ENCODE peak calls at places on chromosome 10, in four cellular contexts. S is SK-N-SH, L is H1, J is HepG2. T is an unnamed sample.

GRCh38 chr10:70063418-70064098 is 10.9 kb downstream of the MACROH2A2 start:
- DNase-seq in L (no peak), J (no peak), S (no peak), T (no peak)

GRCh38 chr10:130491011-130491697 is 355.0 kb downstream of the GLRX3 start:
- DNase-seq in J (no peak), S (no peak), L (no peak), T (no peak)

GRCh38 chr10:63976538-63976937 is 455.3 kb downstream of the REEP3 start:
- DNase-seq in L (no peak), S (peak; percentile 68), J (peak; percentile 29), T (no peak)

GRCh38 chr10:95295031-95295755 is 4.4 kb upstream of the PDLIM1 start:
- DNase-seq in S (no peak), J (no peak), L (no peak), T (peak; percentile 96)

GRCh38 chr10:8137726-8138125 is 83.2 kb downstream of the GATA3 start:
- DNase-seq in L (no peak), J (no peak), S (no peak), T (no peak)

GRCh38 chr10:113073549-113074189 is 123.6 kb downstream of the TCF7L2 start:
- DNase-seq in S (peak; percentile 23), J (peak; percentile 91), L (peak; percentile 49), T (no peak)

GRCh38 chr10:7551289-7551688 is 115.5 kb downstream of the ITIH5 start:
- DNase-seq in L (no peak), S (no peak), J (no peak), T (no peak)

GRCh38 chr10:47452495-47453434 is 31.1 kb downstream of the ANXA8 start:
- DNase-seq in S (peak; percentile 30), L (no peak), J (no peak), T (no peak)

GRCh38 chr10:118832242-118832651 is 77.5 kb upstream of the CACUL1 start:
- DNase-seq in J (no peak), L (no peak), S (peak; percentile 84), T (no peak)

GRCh38 chr10:66586073-66586472 is 339.8 kb upstream of the LRRTM3 start:
- DNase-seq in L (no peak), J (no peak), S (no peak), T (no peak)
- TF ChIP-seq TCF12 in L (no peak), J (no peak), S (no peak), T (no peak)

DNA sequence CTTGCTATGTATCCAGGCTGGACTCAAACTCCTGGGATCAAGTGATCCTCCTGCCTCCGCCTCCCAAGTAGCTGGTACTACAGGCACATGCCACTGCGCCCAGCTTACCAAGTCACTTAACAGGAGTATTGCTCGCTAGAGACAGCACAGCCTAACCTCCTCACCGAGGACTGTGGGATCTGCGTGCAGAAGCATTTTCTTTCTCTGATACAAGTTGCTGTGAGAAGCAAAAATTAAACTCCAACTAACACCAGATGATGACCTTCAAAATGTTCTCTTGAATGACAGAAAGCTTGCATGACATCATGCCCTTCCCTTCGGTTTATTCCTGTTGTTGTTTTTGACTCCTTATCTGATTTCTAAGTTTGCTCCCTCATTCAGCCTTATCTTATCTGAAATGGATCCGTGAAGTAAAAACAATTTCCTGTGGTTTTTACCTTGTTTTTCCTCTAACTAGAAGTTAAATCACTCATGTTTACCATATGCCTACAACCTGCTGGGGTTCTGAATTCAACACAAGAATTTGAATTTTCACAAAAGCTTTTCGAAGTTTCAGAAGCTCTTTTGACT is 94.4 kb upstream of the KIF5B start:
- DNase-seq in J (no peak), L (no peak), S (no peak), T (no peak)
- TF ChIP-seq TCF12 in J (no peak), L (no peak), S (no peak), T (no peak)

DNA sequence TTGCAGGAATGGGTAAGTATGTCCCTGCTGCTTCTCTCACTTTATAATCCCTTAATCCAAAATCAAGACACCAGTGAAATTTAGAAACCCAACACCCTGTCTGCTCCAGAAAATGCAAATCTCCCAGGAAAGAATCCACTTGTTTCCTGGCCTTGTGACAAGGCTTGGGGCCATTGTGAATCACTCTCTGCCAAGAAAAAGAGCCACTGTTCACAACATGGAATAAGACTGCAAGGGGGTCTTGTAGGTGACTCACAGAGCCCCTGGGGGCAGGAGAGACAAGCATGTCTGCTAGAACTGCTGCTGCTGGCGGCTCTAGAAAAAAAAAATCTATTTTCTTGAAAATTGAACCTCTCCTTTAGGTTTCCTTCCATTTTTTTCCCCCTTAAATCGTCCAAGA is 191.2 kb downstream of the SORCS1 start:
- DNase-seq in L (peak; percentile 9), S (no peak), J (no peak), T (no peak)
- TF ChIP-seq TCF12 in L (no peak), S (no peak), J (no peak), T (no peak)

GRCh38 chr10:101775273-101776131 is at the start of gene FGF8:
- DNase-seq in L (no peak), J (no peak), S (no peak), T (no peak)
- TF ChIP-seq TCF12 in L (no peak), J (no peak), S (no peak), T (no peak)

GRCh38 chr10:92826061-92826460 is 22.3 kb upstream of the EXOC6 start:
- DNase-seq in L (no peak), S (no peak), J (no peak), T (no peak)

GRCh38 chr10:92822964-92823363 is 25.4 kb upstream of the EXOC6 start:
- DNase-seq in J (no peak), S (no peak), L (no peak), T (no peak)

GRCh38 chr10:92826504-92826903 is 21.8 kb upstream of the EXOC6 start:
- DNase-seq in L (no peak), S (no peak), J (no peak), T (no peak)

GRCh38 chr10:92822060-92822634 is 26.2 kb upstream of the EXOC6 start:
- DNase-seq in L (no peak), J (peak; percentile 34), S (no peak), T (no peak)
- TF ChIP-seq TCF12 in L (no peak), J (no peak), S (peak; percentile 9), T (no peak)

DNA sequence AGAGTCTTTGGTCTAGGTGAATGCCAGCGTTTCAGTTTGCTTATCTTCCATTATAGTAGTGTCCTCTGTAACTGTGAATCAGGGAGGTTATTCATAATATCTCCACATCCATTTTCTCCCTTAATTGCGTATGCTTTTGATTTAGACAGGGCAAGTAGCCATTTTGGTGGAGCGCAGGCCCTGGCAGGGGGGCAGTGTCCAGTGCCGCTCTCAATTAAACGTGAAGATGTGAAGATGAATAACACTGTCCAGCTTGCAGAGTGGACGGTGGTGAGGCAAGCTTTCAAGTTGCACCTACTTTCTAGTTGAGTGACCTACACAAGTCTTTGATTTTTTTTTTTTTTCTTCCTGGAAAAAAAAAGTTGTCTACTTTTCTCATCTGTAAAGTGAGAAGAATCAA is 4.5 kb downstream of the TSPAN14 start:
- DNase-seq in J (no peak), S (peak; percentile 66), L (no peak), T (no peak)
- TF ChIP-seq TCF12 in J (no peak), S (peak; percentile 71), L (no peak), T (no peak)

GRCh38 chr10:3028444-3028843 is 38.9 kb upstream of the PFKP start:
- DNase-seq in J (no peak), S (no peak), L (no peak), T (no peak)
- TF ChIP-seq TCF12 in J (no peak), S (no peak), L (no peak), T (no peak)

GRCh38 chr10:17229967-17230682 is 2.1 kb downstream of the VIM start:
- DNase-seq in S (peak; percentile 67), L (peak; percentile 47), J (no peak), T (peak; percentile 73)
- TF ChIP-seq TCF12 in S (peak; percentile 18), L (no peak), J (no peak), T (peak; percentile 70)

GRCh38 chr10:132373241-132373955 is 23.6 kb upstream of the PWWP2B start:
- DNase-seq in J (no peak), S (no peak), L (no peak), T (no peak)
- TF ChIP-seq TCF12 in J (no peak), S (no peak), L (no peak), T (no peak)

GRCh38 chr10:21527634-21528451 is 2.4 kb upstream of the SKIDA1 start:
- DNase-seq in J (no peak), S (no peak), L (no peak), T (no peak)
- TF ChIP-seq TCF12 in J (no peak), S (peak; percentile 18), L (no peak), T (no peak)

T was measured in GM12878.